ENCODE peak calls at places on chromosome 6, in ten cellular contexts. One of them, this sample, is unnamed.
A peak's percentile ranks its signal among the peaks of the same experiment; 100 is the strongest.

GRCh38 chr6:131629656-131630055 is 1.6 kb upstream of the MED23 start:
- DNase-seq in foreskin fibroblast: peak; percentile 41
- DNase-seq in mesendoderm: no peak
- DNase-seq in ascending aorta: no peak
- DNase-seq in neural progenitor cell: no peak
- DNase-seq in PC-3: peak; percentile 73
- DNase-seq in Karpas-422: no peak
- DNase-seq in BJ: no peak
- DNase-seq in CD8-positive, alpha-beta T cell: no peak
- DNase-seq in cardiac fibroblast: peak; percentile 16
- DNase-seq in this sample: no peak

GRCh38 chr6:42988486-42989020 is 4.2 kb downstream of the PPP2R5D start:
- DNase-seq in foreskin fibroblast: peak; percentile 77
- DNase-seq in mesendoderm: peak; percentile 31
- DNase-seq in ascending aorta: no peak
- DNase-seq in neural progenitor cell: no peak
- DNase-seq in PC-3: peak; percentile 19
- DNase-seq in Karpas-422: no peak
- DNase-seq in BJ: no peak
- DNase-seq in CD8-positive, alpha-beta T cell: no peak
- DNase-seq in cardiac fibroblast: peak; percentile 63
- DNase-seq in this sample: no peak

GRCh38 chr6:90295854-90296345 is 743 bp downstream of the BACH2 start:
- DNase-seq in foreskin fibroblast: peak; percentile 83
- DNase-seq in mesendoderm: peak; percentile 86
- DNase-seq in ascending aorta: no peak
- DNase-seq in neural progenitor cell: peak; percentile 83
- DNase-seq in PC-3: peak; percentile 52
- DNase-seq in Karpas-422: peak; percentile 58
- DNase-seq in BJ: no peak
- DNase-seq in CD8-positive, alpha-beta T cell: peak; percentile 80
- DNase-seq in cardiac fibroblast: peak; percentile 66
- DNase-seq in this sample: peak; percentile 84

GRCh38 chr6:18147616-18148015 is 7.3 kb downstream of the TPMT start:
- DNase-seq in foreskin fibroblast: no peak
- DNase-seq in mesendoderm: no peak
- DNase-seq in ascending aorta: no peak
- DNase-seq in neural progenitor cell: no peak
- DNase-seq in PC-3: no peak
- DNase-seq in Karpas-422: no peak
- DNase-seq in BJ: no peak
- DNase-seq in CD8-positive, alpha-beta T cell: no peak
- DNase-seq in cardiac fibroblast: no peak
- DNase-seq in this sample: no peak

GRCh38 chr6:143490244-143490643 is 21.3 kb downstream of the FUCA2 start:
- DNase-seq in foreskin fibroblast: no peak
- DNase-seq in mesendoderm: no peak
- DNase-seq in ascending aorta: no peak
- DNase-seq in neural progenitor cell: no peak
- DNase-seq in PC-3: no peak
- DNase-seq in Karpas-422: no peak
- DNase-seq in BJ: no peak
- DNase-seq in CD8-positive, alpha-beta T cell: no peak
- DNase-seq in cardiac fibroblast: no peak
- DNase-seq in this sample: no peak

GRCh38 chr6:147161974-147162495 is 42.2 kb upstream of the STXBP5 start:
- DNase-seq in foreskin fibroblast: peak; percentile 80
- DNase-seq in mesendoderm: no peak
- DNase-seq in ascending aorta: no peak
- DNase-seq in neural progenitor cell: no peak
- DNase-seq in PC-3: peak; percentile 89
- DNase-seq in Karpas-422: no peak
- DNase-seq in BJ: no peak
- DNase-seq in CD8-positive, alpha-beta T cell: no peak
- DNase-seq in cardiac fibroblast: peak; percentile 81
- DNase-seq in this sample: no peak

GRCh38 chr6:125930810-125931418 is 25.7 kb upstream of the HINT3 start:
- DNase-seq in foreskin fibroblast: peak; percentile 69
- DNase-seq in mesendoderm: no peak
- DNase-seq in ascending aorta: no peak
- DNase-seq in neural progenitor cell: no peak
- DNase-seq in PC-3: no peak
- DNase-seq in Karpas-422: no peak
- DNase-seq in BJ: no peak
- DNase-seq in CD8-positive, alpha-beta T cell: no peak
- DNase-seq in cardiac fibroblast: no peak
- DNase-seq in this sample: no peak

GRCh38 chr6:107108201-107108890 is 7.0 kb downstream of the BEND3 start:
- DNase-seq in foreskin fibroblast: no peak
- DNase-seq in mesendoderm: no peak
- DNase-seq in ascending aorta: no peak
- DNase-seq in neural progenitor cell: no peak
- DNase-seq in PC-3: no peak
- DNase-seq in Karpas-422: no peak
- DNase-seq in BJ: no peak
- DNase-seq in CD8-positive, alpha-beta T cell: no peak
- DNase-seq in cardiac fibroblast: no peak
- DNase-seq in this sample: peak; percentile 35

GRCh38 chr6:138593100-138593877 is 94.0 kb upstream of the NHSL1 start:
- DNase-seq in foreskin fibroblast: peak; percentile 97
- DNase-seq in mesendoderm: peak; percentile 64
- DNase-seq in ascending aorta: peak; percentile 15
- DNase-seq in neural progenitor cell: no peak
- DNase-seq in PC-3: peak; percentile 87
- DNase-seq in Karpas-422: no peak
- DNase-seq in BJ: peak; percentile 93
- DNase-seq in CD8-positive, alpha-beta T cell: no peak
- DNase-seq in cardiac fibroblast: peak; percentile 97
- DNase-seq in this sample: peak; percentile 65

GRCh38 chr6:108651781-108652227 is 91.1 kb downstream of the FOXO3 start:
- DNase-seq in foreskin fibroblast: peak; percentile 88
- DNase-seq in mesendoderm: no peak
- DNase-seq in ascending aorta: peak; percentile 38
- DNase-seq in neural progenitor cell: no peak
- DNase-seq in PC-3: peak; percentile 16
- DNase-seq in Karpas-422: no peak
- DNase-seq in BJ: peak; percentile 84
- DNase-seq in CD8-positive, alpha-beta T cell: no peak
- DNase-seq in cardiac fibroblast: peak; percentile 88
- DNase-seq in this sample: no peak

GRCh38 chr6:143058987-143059386 is 1.7 kb upstream of the AIG1 start:
- DNase-seq in foreskin fibroblast: no peak
- DNase-seq in mesendoderm: no peak
- DNase-seq in ascending aorta: no peak
- DNase-seq in neural progenitor cell: peak; percentile 13
- DNase-seq in PC-3: peak; percentile 27
- DNase-seq in Karpas-422: no peak
- DNase-seq in BJ: no peak
- DNase-seq in CD8-positive, alpha-beta T cell: no peak
- DNase-seq in cardiac fibroblast: no peak
- DNase-seq in this sample: no peak

GRCh38 chr6:143556529-143556928 is 45.0 kb upstream of the FUCA2 start:
- DNase-seq in foreskin fibroblast: peak; percentile 70
- DNase-seq in mesendoderm: peak; percentile 87
- DNase-seq in ascending aorta: no peak
- DNase-seq in neural progenitor cell: no peak
- DNase-seq in PC-3: no peak
- DNase-seq in Karpas-422: no peak
- DNase-seq in BJ: peak; percentile 87
- DNase-seq in CD8-positive, alpha-beta T cell: no peak
- DNase-seq in cardiac fibroblast: peak; percentile 30
- DNase-seq in this sample: peak; percentile 66

GRCh38 chr6:105981002-105981887 is 104.9 kb upstream of the PRDM1 start:
- DNase-seq in foreskin fibroblast: no peak
- DNase-seq in mesendoderm: peak; percentile 34
- DNase-seq in ascending aorta: no peak
- DNase-seq in neural progenitor cell: peak; percentile 26
- DNase-seq in PC-3: no peak
- DNase-seq in Karpas-422: no peak
- DNase-seq in BJ: no peak
- DNase-seq in CD8-positive, alpha-beta T cell: peak; percentile 66
- DNase-seq in cardiac fibroblast: no peak
- DNase-seq in this sample: peak; percentile 71

GRCh38 chr6:81750201-81750600 is 2.3 kb downstream of the TENT5A start:
- DNase-seq in foreskin fibroblast: no peak
- DNase-seq in mesendoderm: no peak
- DNase-seq in ascending aorta: no peak
- DNase-seq in neural progenitor cell: no peak
- DNase-seq in PC-3: no peak
- DNase-seq in Karpas-422: no peak
- DNase-seq in BJ: no peak
- DNase-seq in CD8-positive, alpha-beta T cell: no peak
- DNase-seq in cardiac fibroblast: no peak
- DNase-seq in this sample: no peak
- H3K4me3 ChIP-seq in foreskin fibroblast: peak overlapping the region; percentile 70
- H3K4me3 ChIP-seq in mesendoderm: no peak overlapping the region
- H3K4me3 ChIP-seq in ascending aorta: peak overlapping the region; percentile 82
- H3K4me3 ChIP-seq in neural progenitor cell: peak overlapping the region; percentile 73
- H3K4me3 ChIP-seq in PC-3: peak overlapping the region; percentile 77
- H3K4me3 ChIP-seq in Karpas-422: no peak overlapping the region
- H3K4me3 ChIP-seq in BJ: peak overlapping the region; percentile 95
- H3K4me3 ChIP-seq in CD8-positive, alpha-beta T cell: no peak overlapping the region
- H3K4me3 ChIP-seq in cardiac fibroblast: peak overlapping the region; percentile 89
- H3K4me3 ChIP-seq in this sample: peak overlapping the region; percentile 96

GRCh38 chr6:36204068-36204753 is 7.7 kb downstream of the BRPF3 start:
- DNase-seq in foreskin fibroblast: no peak
- DNase-seq in mesendoderm: no peak
- DNase-seq in ascending aorta: no peak
- DNase-seq in neural progenitor cell: no peak
- DNase-seq in PC-3: no peak
- DNase-seq in Karpas-422: no peak
- DNase-seq in BJ: no peak
- DNase-seq in CD8-positive, alpha-beta T cell: peak; percentile 77
- DNase-seq in cardiac fibroblast: no peak
- DNase-seq in this sample: no peak

GRCh38 chr6:36210886-36211595 is 14.5 kb downstream of the BRPF3 start:
- DNase-seq in foreskin fibroblast: no peak
- DNase-seq in mesendoderm: no peak
- DNase-seq in ascending aorta: no peak
- DNase-seq in neural progenitor cell: no peak
- DNase-seq in PC-3: no peak
- DNase-seq in Karpas-422: no peak
- DNase-seq in BJ: no peak
- DNase-seq in CD8-positive, alpha-beta T cell: no peak
- DNase-seq in cardiac fibroblast: no peak
- DNase-seq in this sample: no peak

GRCh38 chr6:36210157-36210556 is 13.6 kb downstream of the BRPF3 start:
- DNase-seq in foreskin fibroblast: no peak
- DNase-seq in mesendoderm: no peak
- DNase-seq in ascending aorta: no peak
- DNase-seq in neural progenitor cell: no peak
- DNase-seq in PC-3: no peak
- DNase-seq in Karpas-422: no peak
- DNase-seq in BJ: no peak
- DNase-seq in CD8-positive, alpha-beta T cell: no peak
- DNase-seq in cardiac fibroblast: no peak
- DNase-seq in this sample: no peak

GRCh38 chr6:36209606-36210005 is 13.1 kb downstream of the BRPF3 start:
- DNase-seq in foreskin fibroblast: no peak
- DNase-seq in mesendoderm: no peak
- DNase-seq in ascending aorta: no peak
- DNase-seq in neural progenitor cell: no peak
- DNase-seq in PC-3: no peak
- DNase-seq in Karpas-422: no peak
- DNase-seq in BJ: no peak
- DNase-seq in CD8-positive, alpha-beta T cell: no peak
- DNase-seq in cardiac fibroblast: no peak
- DNase-seq in this sample: no peak

GRCh38 chr6:36207155-36207554 is 10.6 kb downstream of the BRPF3 start:
- DNase-seq in foreskin fibroblast: no peak
- DNase-seq in mesendoderm: no peak
- DNase-seq in ascending aorta: no peak
- DNase-seq in neural progenitor cell: no peak
- DNase-seq in PC-3: no peak
- DNase-seq in Karpas-422: no peak
- DNase-seq in BJ: no peak
- DNase-seq in CD8-positive, alpha-beta T cell: no peak
- DNase-seq in cardiac fibroblast: no peak
- DNase-seq in this sample: no peak
- H3K4me3 ChIP-seq in foreskin fibroblast: no peak overlapping the region
- H3K4me3 ChIP-seq in mesendoderm: no peak overlapping the region
- H3K4me3 ChIP-seq in ascending aorta: no peak overlapping the region
- H3K4me3 ChIP-seq in neural progenitor cell: no peak overlapping the region
- H3K4me3 ChIP-seq in PC-3: no peak overlapping the region
- H3K4me3 ChIP-seq in Karpas-422: no peak overlapping the region
- H3K4me3 ChIP-seq in BJ: no peak overlapping the region
- H3K4me3 ChIP-seq in CD8-positive, alpha-beta T cell: no peak overlapping the region
- H3K4me3 ChIP-seq in cardiac fibroblast: no peak overlapping the region
- H3K4me3 ChIP-seq in this sample: no peak overlapping the region

DNA sequence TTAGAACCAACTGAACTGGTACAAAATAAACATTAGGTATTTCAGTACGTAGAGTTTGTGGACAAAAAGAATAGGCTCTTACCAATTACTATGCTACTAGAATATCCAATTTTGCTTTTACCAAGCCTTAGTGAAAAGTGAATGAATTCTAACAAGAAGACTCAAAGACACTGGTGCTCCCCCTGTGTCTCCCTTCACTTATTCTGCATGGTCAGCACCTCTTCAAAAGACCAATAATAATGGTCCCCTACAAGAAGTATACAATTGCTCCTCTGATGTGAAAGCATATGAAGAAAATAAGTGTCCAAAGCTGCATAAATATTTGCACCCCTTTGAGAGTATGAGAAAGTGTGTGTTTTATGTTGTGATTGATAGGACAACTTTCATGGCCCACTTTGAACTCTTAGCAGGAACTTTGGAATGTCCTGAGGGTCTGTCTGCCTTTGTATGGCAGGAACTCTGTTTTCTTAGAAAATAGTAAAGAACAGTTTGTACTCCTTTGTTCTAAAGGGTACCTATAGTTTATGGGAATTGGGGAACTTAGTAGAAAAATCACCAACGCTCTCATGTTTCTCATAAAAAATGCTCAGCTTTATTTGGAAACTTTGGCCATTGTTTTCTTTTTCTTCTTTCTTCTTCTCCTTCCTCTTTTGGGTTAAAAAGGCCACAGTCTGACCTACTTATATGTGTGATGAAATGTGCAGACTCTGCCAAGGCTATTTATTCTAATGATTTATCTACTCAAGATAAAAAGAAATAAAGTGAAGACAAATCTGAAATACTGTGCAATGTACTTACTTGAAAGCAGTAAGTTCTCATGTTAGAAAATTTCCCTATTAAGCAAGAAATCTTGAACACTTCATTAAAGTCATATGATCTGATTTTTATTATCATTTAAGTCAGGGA is 352.5 kb downstream of the LAMA2 start:
- DNase-seq in foreskin fibroblast: peak; percentile 25
- DNase-seq in mesendoderm: no peak
- DNase-seq in ascending aorta: no peak
- DNase-seq in neural progenitor cell: no peak
- DNase-seq in PC-3: no peak
- DNase-seq in Karpas-422: no peak
- DNase-seq in BJ: no peak
- DNase-seq in CD8-positive, alpha-beta T cell: no peak
- DNase-seq in cardiac fibroblast: peak; percentile 72
- DNase-seq in this sample: no peak
- H3K4me3 ChIP-seq in foreskin fibroblast: no peak overlapping the region
- H3K4me3 ChIP-seq in mesendoderm: no peak overlapping the region
- H3K4me3 ChIP-seq in ascending aorta: no peak overlapping the region
- H3K4me3 ChIP-seq in neural progenitor cell: no peak overlapping the region
- H3K4me3 ChIP-seq in PC-3: no peak overlapping the region
- H3K4me3 ChIP-seq in Karpas-422: no peak overlapping the region
- H3K4me3 ChIP-seq in BJ: no peak overlapping the region
- H3K4me3 ChIP-seq in CD8-positive, alpha-beta T cell: no peak overlapping the region
- H3K4me3 ChIP-seq in cardiac fibroblast: no peak overlapping the region
- H3K4me3 ChIP-seq in this sample: no peak overlapping the region

GRCh38 chr6:73058736-73059135 is 166.6 kb downstream of the KHDC1L start:
- DNase-seq in foreskin fibroblast: no peak
- DNase-seq in mesendoderm: no peak
- DNase-seq in ascending aorta: no peak
- DNase-seq in neural progenitor cell: no peak
- DNase-seq in PC-3: peak; percentile 38
- DNase-seq in Karpas-422: no peak
- DNase-seq in BJ: peak; percentile 31
- DNase-seq in CD8-positive, alpha-beta T cell: no peak
- DNase-seq in cardiac fibroblast: peak; percentile 26
- DNase-seq in this sample: no peak
- H3K4me3 ChIP-seq in foreskin fibroblast: no peak overlapping the region
- H3K4me3 ChIP-seq in mesendoderm: no peak overlapping the region
- H3K4me3 ChIP-seq in ascending aorta: no peak overlapping the region
- H3K4me3 ChIP-seq in neural progenitor cell: no peak overlapping the region
- H3K4me3 ChIP-seq in PC-3: no peak overlapping the region
- H3K4me3 ChIP-seq in Karpas-422: no peak overlapping the region
- H3K4me3 ChIP-seq in BJ: no peak overlapping the region
- H3K4me3 ChIP-seq in CD8-positive, alpha-beta T cell: no peak overlapping the region
- H3K4me3 ChIP-seq in cardiac fibroblast: no peak overlapping the region
- H3K4me3 ChIP-seq in this sample: no peak overlapping the region

This sample was measured in endodermal cell.